ENCODE peak calls at places on chromosome 2, in six cellular contexts. One of them, this sample, is unnamed.

GRCh38 chr2:120675460-120676130 is 60.1 kb upstream of the GLI2 start:
- DNase-seq in naive B cell: no peak
- DNase-seq in A549: peak
- DNase-seq in activated naive CD8-positive, alpha-beta T cell treated with anti-CD3 and anti-CD28 coated beads, Interleukin-2, amount 10 ng/mL, durations not matched to agents 7 days and 5 days: peak
- DNase-seq in endodermal cell: peak
- DNase-seq in NCI-H774: peak
- DNase-seq in this sample: peak

GRCh38 chr2:231188506-231189170 is 9.8 kb upstream of the ARMC9 start:
- DNase-seq in A549: no peak
- DNase-seq in endodermal cell: peak
- DNase-seq in naive B cell: no peak
- DNase-seq in activated naive CD8-positive, alpha-beta T cell treated with anti-CD3 and anti-CD28 coated beads, Interleukin-2, amount 10 ng/mL, durations not matched to agents 7 days and 5 days: no peak
- DNase-seq in NCI-H774: no peak
- DNase-seq in this sample: no peak

GRCh38 chr2:173149491-173149890 is 73.8 kb downstream of the MAP3K20 start:
- DNase-seq in NCI-H774: no peak
- DNase-seq in activated naive CD8-positive, alpha-beta T cell treated with anti-CD3 and anti-CD28 coated beads, Interleukin-2, amount 10 ng/mL, durations not matched to agents 7 days and 5 days: peak
- DNase-seq in A549: no peak
- DNase-seq in naive B cell: no peak
- DNase-seq in endodermal cell: no peak
- DNase-seq in this sample: no peak

GRCh38 chr2:120779781-120780283 is 44.2 kb downstream of the GLI2 start:
- DNase-seq in activated naive CD8-positive, alpha-beta T cell treated with anti-CD3 and anti-CD28 coated beads, Interleukin-2, amount 10 ng/mL, durations not matched to agents 7 days and 5 days: no peak
- DNase-seq in NCI-H774: no peak
- DNase-seq in naive B cell: no peak
- DNase-seq in A549: peak
- DNase-seq in endodermal cell: peak
- DNase-seq in this sample: peak

GRCh38 chr2:239439383-239440315 is 38.8 kb upstream of the HDAC4 start:
- DNase-seq in NCI-H774: no peak
- DNase-seq in A549: no peak
- DNase-seq in naive B cell: no peak
- DNase-seq in activated naive CD8-positive, alpha-beta T cell treated with anti-CD3 and anti-CD28 coated beads, Interleukin-2, amount 10 ng/mL, durations not matched to agents 7 days and 5 days: no peak
- DNase-seq in endodermal cell: no peak
- DNase-seq in this sample: no peak

GRCh38 chr2:84901593-84902120 is 3.8 kb upstream of the TMSB10 start:
- DNase-seq in NCI-H774: no peak
- DNase-seq in activated naive CD8-positive, alpha-beta T cell treated with anti-CD3 and anti-CD28 coated beads, Interleukin-2, amount 10 ng/mL, durations not matched to agents 7 days and 5 days: no peak
- DNase-seq in endodermal cell: peak
- DNase-seq in A549: no peak
- DNase-seq in naive B cell: no peak
- DNase-seq in this sample: no peak

GRCh38 chr2:147684903-147685302 is 159.9 kb upstream of the ACVR2A start:
- DNase-seq in naive B cell: no peak
- DNase-seq in A549: no peak
- DNase-seq in activated naive CD8-positive, alpha-beta T cell treated with anti-CD3 and anti-CD28 coated beads, Interleukin-2, amount 10 ng/mL, durations not matched to agents 7 days and 5 days: no peak
- DNase-seq in NCI-H774: no peak
- DNase-seq in endodermal cell: no peak
- DNase-seq in this sample: no peak

GRCh38 chr2:63840081-63840784 is 1.5 kb upstream of the UGP2 start:
- DNase-seq in endodermal cell: no peak
- DNase-seq in naive B cell: no peak
- DNase-seq in NCI-H774: no peak
- DNase-seq in activated naive CD8-positive, alpha-beta T cell treated with anti-CD3 and anti-CD28 coated beads, Interleukin-2, amount 10 ng/mL, durations not matched to agents 7 days and 5 days: no peak
- DNase-seq in A549: no peak
- DNase-seq in this sample: peak

GRCh38 chr2:173311844-173312606 is 42.6 kb upstream of the CDCA7 start:
- DNase-seq in NCI-H774: no peak
- DNase-seq in A549: no peak
- DNase-seq in naive B cell: no peak
- DNase-seq in activated naive CD8-positive, alpha-beta T cell treated with anti-CD3 and anti-CD28 coated beads, Interleukin-2, amount 10 ng/mL, durations not matched to agents 7 days and 5 days: no peak
- DNase-seq in endodermal cell: no peak
- DNase-seq in this sample: no peak

GRCh38 chr2:39632871-39633270 is 32.8 kb upstream of the TMEM178A start:
- DNase-seq in naive B cell: no peak
- DNase-seq in activated naive CD8-positive, alpha-beta T cell treated with anti-CD3 and anti-CD28 coated beads, Interleukin-2, amount 10 ng/mL, durations not matched to agents 7 days and 5 days: no peak
- DNase-seq in NCI-H774: no peak
- DNase-seq in A549: no peak
- DNase-seq in endodermal cell: no peak
- DNase-seq in this sample: no peak

GRCh38 chr2:655626-656025 is 21.6 kb downstream of the TMEM18 start:
- DNase-seq in activated naive CD8-positive, alpha-beta T cell treated with anti-CD3 and anti-CD28 coated beads, Interleukin-2, amount 10 ng/mL, durations not matched to agents 7 days and 5 days: no peak
- DNase-seq in naive B cell: no peak
- DNase-seq in A549: no peak
- DNase-seq in endodermal cell: no peak
- DNase-seq in NCI-H774: no peak
- DNase-seq in this sample: no peak

This sample was measured in mesendoderm.